ENCODE peak calls at places on chromosomes 7 and 10, in five cellular contexts. M, Q, Z, C and X are unnamed samples.
A peak's percentile ranks its signal among the peaks of the same experiment; 100 is the strongest.

GRCh38 chr7:139112316-139112715 is 2.8 kb upstream of the ZC3HAV1 start:
- DNase-seq in M (no peak), Q (no peak), Z (no peak), C (no peak), X (no peak)

GRCh38 chr7:122305475-122306319 is 1.1 kb upstream of the FEZF1 start:
- DNase-seq in M (no peak), Q (no peak), Z (no peak), C (no peak), X (no peak)

GRCh38 chr10:7610651-7611389 is 55.9 kb downstream of the ITIH5 start:
- DNase-seq in M (peak; percentile 9), Q (peak; percentile 82), Z (no peak), C (no peak), X (no peak)

GRCh38 chr10:27822286-27822685 is 76.7 kb upstream of the MKX start:
- DNase-seq in M (no peak), Q (peak; percentile 74), Z (no peak), C (no peak), X (no peak)

GRCh38 chr10:32790483-32790882 is 167.5 kb downstream of the ITGB1 start:
- DNase-seq in M (no peak), Q (peak; percentile 25), Z (no peak), C (no peak), X (no peak)

GRCh38 chr10:112804036-112804435 is 146.0 kb upstream of the TCF7L2 start:
- DNase-seq in M (no peak), Q (no peak), Z (no peak), C (no peak), X (no peak)

GRCh38 chr7:54743580-54743979 is 15.4 kb downstream of the SEC61G start:
- DNase-seq in M (peak; percentile 4), Q (no peak), Z (no peak), C (no peak), X (no peak)

GRCh38 chr7:64951250-64951848 is 39.5 kb downstream of the ZNF117 start:
- DNase-seq in M (peak; percentile 50), Q (peak; percentile 26), Z (peak; percentile 72), C (peak; percentile 2), X (no peak)

GRCh38 chr10:90435296-90435695 is 422.5 kb downstream of the HTR7 start:
- DNase-seq in M (no peak), Q (peak; percentile 50), Z (no peak), C (no peak), X (no peak)

GRCh38 chr7:41326616-41327015 is 376.3 kb downstream of the INHBA start:
- DNase-seq in M (no peak), Q (no peak), Z (no peak), C (no peak), X (no peak)

GRCh38 chr10:125056161-125057132 is 103.9 kb downstream of the CTBP2 start:
- DNase-seq in M (no peak), Q (no peak), Z (no peak), C (no peak), X (no peak)

GRCh38 chr10:91434041-91434440 is 23.9 kb downstream of the HECTD2 start:
- DNase-seq in M (peak; percentile 9), Q (peak; percentile 76), Z (no peak), C (no peak), X (no peak)

GRCh38 chr7:141189231-141189630 is 115.4 kb downstream of the TMEM178B start:
- DNase-seq in M (no peak), Q (no peak), Z (no peak), C (no peak), X (no peak)

GRCh38 chr10:106224676-106225075 is 939.8 kb downstream of the SORCS1 start:
- DNase-seq in M (no peak), Q (no peak), Z (no peak), C (no peak), X (no peak)

GRCh38 chr7:117993377-117994003 is 120.2 kb upstream of the CTTNBP2 start:
- DNase-seq in M (peak; percentile 57), Q (peak; percentile 20), Z (peak; percentile 39), C (peak; percentile 45), X (peak; percentile 43)

GRCh38 chr7:95590387-95591248 is 5.7 kb downstream of the PDK4 start:
- DNase-seq in M (peak; percentile 23), Q (no peak), Z (no peak), C (no peak), X (no peak)

GRCh38 chr7:66883716-66884115 is 37.3 kb upstream of the TMEM248 start:
- DNase-seq in M (peak; percentile 32), Q (peak; percentile 74), Z (no peak), C (no peak), X (no peak)

GRCh38 chr10:114172776-114173555 is 1.0 kb downstream of the CCDC186 start:
- DNase-seq in M (peak; percentile 31), Q (no peak), Z (no peak), C (no peak), X (no peak)

DNA sequence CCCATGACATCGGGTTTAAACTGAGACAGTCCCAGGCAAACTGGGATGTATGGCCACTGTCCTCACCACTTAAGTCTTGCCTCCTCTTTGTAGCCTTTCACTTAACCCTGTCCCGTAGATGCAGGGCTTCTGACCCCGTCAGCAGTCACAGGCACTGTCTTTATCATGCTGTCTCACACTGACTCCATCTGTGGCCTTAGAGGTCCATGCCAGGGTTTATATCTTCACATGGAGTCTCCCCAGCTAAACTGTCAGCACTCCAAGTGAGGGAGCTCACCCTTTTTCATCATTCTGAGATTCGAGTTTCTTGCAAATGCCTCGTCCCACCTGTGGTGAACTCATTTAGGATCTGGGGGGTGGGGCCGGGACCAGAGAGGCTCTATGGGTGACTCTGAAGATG is 2.8 kb downstream of the FKBP6 start:
- DNase-seq in M (no peak), Q (no peak), Z (no peak), C (no peak), X (no peak)
- H2AFZ ChIP-seq in M (no peak overlapping the region), Q (no peak overlapping the region), Z (no peak overlapping the region), C (peak overlapping the region; percentile 80), X (peak overlapping the region; percentile 26)

GRCh38 chr10:128875030-128875744 is 591.9 kb upstream of the MGMT start:
- DNase-seq in M (no peak), Q (no peak), Z (no peak), C (no peak), X (no peak)

GRCh38 chr10:128877936-128878335 is 589.1 kb upstream of the MGMT start:
- DNase-seq in M (no peak), Q (no peak), Z (no peak), C (no peak), X (no peak)

GRCh38 chr10:128877141-128877540 is 589.9 kb upstream of the MGMT start:
- DNase-seq in M (no peak), Q (no peak), Z (no peak), C (no peak), X (no peak)

GRCh38 chr10:128873408-128873807 is 593.6 kb upstream of the MGMT start:
- DNase-seq in M (no peak), Q (no peak), Z (no peak), C (no peak), X (no peak)

GRCh38 chr10:128875955-128876354 is 591.1 kb upstream of the MGMT start:
- DNase-seq in M (no peak), Q (no peak), Z (no peak), C (no peak), X (no peak)
- H3K27ac ChIP-seq in M (no peak overlapping the region), Q (no peak overlapping the region), Z (no peak overlapping the region), C (no peak overlapping the region), X (no peak overlapping the region)

GRCh38 chr10:71757450-71757918 is 15.8 kb downstream of the VSIR start:
- DNase-seq in M (no peak), Q (peak; percentile 15), Z (no peak), C (no peak), X (peak; percentile 87)
- H2AFZ ChIP-seq in M (no peak overlapping the region), Q (no peak overlapping the region), Z (no peak overlapping the region), C (peak overlapping the region; percentile 35), X (peak overlapping the region; percentile 29)

GRCh38 chr7:116226664-116227063 is 16.3 kb downstream of the TES start:
- DNase-seq in M (no peak), Q (no peak), Z (no peak), C (no peak), X (no peak)

GRCh38 chr7:116222501-116222900 is 12.2 kb downstream of the TES start:
- DNase-seq in M (no peak), Q (no peak), Z (no peak), C (no peak), X (no peak)

GRCh38 chr7:116225860-116226259 is 15.5 kb downstream of the TES start:
- DNase-seq in M (no peak), Q (no peak), Z (no peak), C (no peak), X (no peak)

GRCh38 chr7:116223598-116223997 is 13.3 kb downstream of the TES start:
- DNase-seq in M (no peak), Q (no peak), Z (no peak), C (no peak), X (no peak)

DNA sequence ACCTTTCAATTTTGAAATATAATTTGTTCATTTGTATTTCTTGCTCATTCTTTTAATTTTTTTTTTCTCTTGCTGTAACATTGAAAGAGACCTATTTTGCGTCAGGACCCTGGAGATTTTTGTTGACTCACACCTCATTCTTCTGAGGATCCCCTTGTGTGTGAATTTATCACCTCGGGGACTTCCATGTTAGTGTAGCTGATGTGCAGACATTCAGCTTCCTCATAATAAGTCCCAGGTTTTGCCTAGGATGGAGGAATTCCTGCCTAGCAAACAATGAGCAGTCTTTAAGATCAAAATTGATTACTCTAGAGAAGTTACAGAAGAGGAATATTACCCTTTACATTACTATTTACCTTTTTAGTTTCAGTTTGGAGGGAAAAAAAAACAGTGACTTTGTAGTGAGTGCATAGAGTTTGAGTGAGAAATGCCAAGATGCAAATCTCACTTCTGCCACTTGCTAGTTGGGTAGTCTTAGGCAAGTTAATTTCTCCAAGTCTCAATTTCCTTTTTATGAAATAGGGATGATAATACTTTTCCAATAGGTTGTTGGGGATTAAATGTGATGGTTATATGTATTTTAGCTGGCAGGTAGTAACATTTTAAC is 14.3 kb downstream of the TES start:
- DNase-seq in M (no peak), Q (no peak), Z (no peak), C (no peak), X (no peak)
- H3K27ac ChIP-seq in M (no peak overlapping the region), Q (no peak overlapping the region), Z (no peak overlapping the region), C (no peak overlapping the region), X (no peak overlapping the region)

DNA sequence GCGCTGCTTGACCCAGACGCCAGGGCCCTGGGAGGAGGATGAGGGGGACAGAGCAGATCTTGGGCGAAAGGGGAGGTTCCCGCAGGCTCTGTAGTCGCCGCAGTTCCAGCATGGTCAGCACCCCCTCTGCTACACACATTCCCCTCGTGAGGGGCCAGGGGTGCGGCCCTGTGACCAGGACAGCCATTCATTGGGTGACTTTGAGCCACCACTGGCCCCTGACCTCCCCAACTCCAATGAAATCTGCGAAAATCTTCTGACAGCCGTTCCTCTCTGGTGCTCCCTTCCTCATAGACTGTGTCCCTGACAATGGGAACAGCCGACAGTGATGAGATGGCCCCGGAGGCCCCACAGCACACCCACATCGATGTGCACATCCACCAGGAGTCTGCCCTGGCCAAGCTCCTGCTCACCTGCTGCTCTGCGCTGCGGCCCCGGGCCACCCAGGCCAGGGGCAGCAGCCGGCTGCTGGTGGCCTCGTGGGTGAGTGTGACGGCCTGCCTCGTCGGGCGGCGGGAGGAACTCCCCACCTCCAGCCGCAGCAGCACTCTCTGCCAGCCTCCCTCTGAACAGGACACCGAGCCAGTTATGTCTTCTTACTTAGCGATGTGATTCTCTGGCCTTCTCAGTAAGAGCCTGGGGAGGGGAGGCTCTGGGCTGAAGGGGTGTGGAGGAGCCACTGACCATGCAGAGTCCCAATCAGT is 825 bp downstream of the TMEM176A start:
- DNase-seq in M (no peak), Q (no peak), Z (no peak), C (no peak), X (no peak)
- H2AFZ ChIP-seq in M (no peak overlapping the region), Q (no peak overlapping the region), Z (no peak overlapping the region), C (no peak overlapping the region), X (no peak overlapping the region)